ENCODE peak calls at places on chromosome 7, in eight cellular contexts. C, Y, L, N, Z, T, B and S are unnamed samples.

GRCh38 chr7:27162930-27163775 is 2.2 kb downstream of the HOXA9 start:
- DNase-seq in C (no peak), Y (peak; percentile 24), L (no peak), N (no peak), Z (no peak), T (no peak), B (no peak), S (no peak)

GRCh38 chr7:147308539-147308938 is 1191.9 kb downstream of the CNTNAP2 start:
- DNase-seq in C (no peak), Y (no peak), L (no peak), N (no peak), Z (no peak), T (no peak), B (no peak), S (no peak)

GRCh38 chr7:95322874-95323273 is 1.5 kb downstream of the PON1 start:
- DNase-seq in C (no peak), Y (no peak), L (no peak), N (peak; percentile 2), Z (no peak), T (no peak), B (no peak), S (no peak)

GRCh38 chr7:37728747-37729146 is 45.2 kb downstream of the GPR141 start:
- DNase-seq in C (no peak), Y (no peak), L (no peak), N (no peak), Z (no peak), T (no peak), B (no peak), S (no peak)

GRCh38 chr7:135517060-135517459 is 7.2 kb upstream of the CNOT4 start:
- DNase-seq in C (no peak), Y (no peak), L (no peak), N (no peak), Z (no peak), T (no peak), B (no peak), S (no peak)

GRCh38 chr7:68604516-68604915 is 993.8 kb upstream of the AUTS2 start:
- DNase-seq in C (no peak), Y (no peak), L (no peak), N (no peak), Z (no peak), T (no peak), B (no peak), S (no peak)

GRCh38 chr7:35286422-35286821 is 32.5 kb upstream of the TBX20 start:
- DNase-seq in C (no peak), Y (no peak), L (no peak), N (peak; percentile 2), Z (no peak), T (no peak), B (no peak), S (no peak)

GRCh38 chr7:16420649-16421332 is 547 bp downstream of the CRPPA start:
- DNase-seq in C (peak; percentile 80), Y (peak; percentile 98), L (peak; percentile 87), N (peak; percentile 95), Z (peak; percentile 90), T (no peak), B (peak; percentile 89), S (peak; percentile 68)

GRCh38 chr7:85186521-85187241 is at the start of gene SEMA3D:
- DNase-seq in C (peak; percentile 2), Y (no peak), L (peak; percentile 85), N (peak; percentile 88), Z (no peak), T (no peak), B (peak; percentile 74), S (no peak)

GRCh38 chr7:82335927-82336326 is 107.7 kb downstream of the CACNA2D1 start:
- DNase-seq in C (no peak), Y (no peak), L (peak; percentile 72), N (peak; percentile 56), Z (no peak), T (no peak), B (peak; percentile 97), S (no peak)

GRCh38 chr7:87875151-87876039 is 765 bp downstream of the SLC25A40 start:
- DNase-seq in C (peak; percentile 14), Y (no peak), L (no peak), N (peak; percentile 6), Z (no peak), T (no peak), B (peak; percentile 6), S (no peak)

GRCh38 chr7:322708-323111 is 32.7 kb downstream of the FOXL3 start:
- DNase-seq in C (no peak), Y (no peak), L (no peak), N (no peak), Z (no peak), T (no peak), B (no peak), S (no peak)

GRCh38 chr7:130096243-130096827 is 26.0 kb downstream of the KLHDC10 start:
- DNase-seq in C (no peak), Y (no peak), L (no peak), N (peak; percentile 46), Z (no peak), T (no peak), B (no peak), S (no peak)

GRCh38 chr7:4797858-4798705 is 22.7 kb downstream of the AP5Z1 start:
- DNase-seq in C (peak; percentile 52), Y (peak; percentile 70), L (no peak), N (peak; percentile 33), Z (peak; percentile 76), T (no peak), B (peak; percentile 12), S (peak; percentile 72)

GRCh38 chr7:68146970-68147369 is 1150.3 kb downstream of the TYW1 start:
- DNase-seq in C (no peak), Y (no peak), L (no peak), N (no peak), Z (no peak), T (no peak), B (peak; percentile 79), S (no peak)

GRCh38 chr7:132966731-132967130 is 115.2 kb downstream of the CHCHD3 start:
- DNase-seq in C (no peak), Y (no peak), L (no peak), N (no peak), Z (no peak), T (no peak), B (no peak), S (no peak)

GRCh38 chr7:17325364-17325763 is 26.9 kb downstream of the AHR start:
- DNase-seq in C (no peak), Y (no peak), L (no peak), N (no peak), Z (no peak), T (no peak), B (no peak), S (no peak)

GRCh38 chr7:140639366-140640053 is 1.1 kb downstream of the DENND2A start:
- DNase-seq in C (no peak), Y (no peak), L (no peak), N (peak; percentile 85), Z (no peak), T (no peak), B (no peak), S (no peak)

GRCh38 chr7:49791089-49791741 is 17.8 kb downstream of the VWC2 start:
- DNase-seq in C (no peak), Y (peak; percentile 38), L (no peak), N (no peak), Z (no peak), T (no peak), B (no peak), S (no peak)

GRCh38 chr7:138352570-138353461 is 107.2 kb upstream of the TRIM24 start:
- DNase-seq in C (no peak), Y (no peak), L (no peak), N (peak; percentile 45), Z (no peak), T (no peak), B (no peak), S (no peak)

GRCh38 chr7:132489776-132490237 is 86.5 kb downstream of the PLXNA4 start:
- DNase-seq in C (no peak), Y (no peak), L (no peak), N (no peak), Z (no peak), T (no peak), B (no peak), S (no peak)

GRCh38 chr7:117132385-117133120 is 179.3 kb downstream of the ST7 start:
- DNase-seq in C (no peak), Y (peak; percentile 46), L (no peak), N (peak; percentile 91), Z (no peak), T (peak; percentile 82), B (no peak), S (no peak)

GRCh38 chr7:132092106-132092505 is 484.2 kb downstream of the PLXNA4 start:
- DNase-seq in C (no peak), Y (no peak), L (no peak), N (no peak), Z (no peak), T (no peak), B (no peak), S (no peak)

GRCh38 chr7:12719141-12719919 is 31.9 kb downstream of the ARL4A start:
- DNase-seq in C (no peak), Y (no peak), L (no peak), N (peak; percentile 80), Z (no peak), T (peak; percentile 49), B (no peak), S (no peak)

GRCh38 chr7:136526408-136527105 is 341.9 kb upstream of the CHRM2 start:
- DNase-seq in C (no peak), Y (no peak), L (no peak), N (no peak), Z (no peak), T (no peak), B (no peak), S (no peak)

GRCh38 chr7:37706807-37707206 is 23.2 kb downstream of the GPR141 start:
- DNase-seq in C (no peak), Y (no peak), L (no peak), N (no peak), Z (no peak), T (no peak), B (no peak), S (no peak)

GRCh38 chr7:121744319-121744718 is 128.6 kb upstream of the PTPRZ1 start:
- DNase-seq in C (no peak), Y (peak; percentile 40), L (no peak), N (no peak), Z (no peak), T (no peak), B (no peak), S (no peak)

GRCh38 chr7:88337556-88337955 is 30.9 kb upstream of the STEAP4 start:
- DNase-seq in C (no peak), Y (no peak), L (no peak), N (peak; percentile 43), Z (no peak), T (peak; percentile 46), B (no peak), S (no peak)

GRCh38 chr7:80859272-80859970 is 59.4 kb downstream of the SEMA3C start:
- DNase-seq in C (no peak), Y (no peak), L (no peak), N (peak; percentile 62), Z (no peak), T (no peak), B (no peak), S (no peak)

GRCh38 chr7:23332881-23333612 is 33.9 kb downstream of the MALSU1 start:
- DNase-seq in C (no peak), Y (peak; percentile 24), L (peak; percentile 2), N (peak; percentile 86), Z (no peak), T (no peak), B (no peak), S (no peak)

GRCh38 chr7:114860196-114860595 is 61.7 kb upstream of the MDFIC start:
- DNase-seq in C (no peak), Y (no peak), L (no peak), N (no peak), Z (no peak), T (no peak), B (no peak), S (no peak)

GRCh38 chr7:83934118-83934734 is 260.4 kb downstream of the SEMA3A start:
- DNase-seq in C (no peak), Y (no peak), L (no peak), N (peak; percentile 23), Z (no peak), T (no peak), B (no peak), S (no peak)

GRCh38 chr7:74092321-74092963 is 8.8 kb downstream of the LIMK1 start:
- DNase-seq in C (no peak), Y (no peak), L (no peak), N (no peak), Z (no peak), T (no peak), B (no peak), S (no peak)

GRCh38 chr7:100962537-100962936 is 6.8 kb upstream of the MUC12 start:
- DNase-seq in C (no peak), Y (no peak), L (no peak), N (no peak), Z (no peak), T (no peak), B (no peak), S (no peak)